ENCODE peak calls at places on chromosomes 1 and 21, in five cellular contexts. V is GM23338, N is hepatocyte, T is HCT116, M is PC-3. O is an unnamed sample. For H3K9me2, the result is how much of the 10 kb centered on the place peaks cover.

GRCh38 chr1:94025383-94026340 is 95.3 kb downstream of the ABCA4 start:
- DNase-seq in T (peak), V (peak), M (peak), N (peak), O (peak)

GRCh38 chr1:175206687-175207086 is 14.1 kb upstream of the KIAA0040 start:
- DNase-seq in M (peak), T (no peak), V (no peak), N (no peak), O (no peak)

GRCh38 chr1:98371767-98372166 is 289.8 kb upstream of the SNX7 start:
- DNase-seq in T (no peak), V (no peak), M (no peak), N (no peak), O (no peak)

GRCh38 chr1:209768354-209768774 is 12.5 kb downstream of the TRAF3IP3 start:
- DNase-seq in N (no peak), T (no peak), M (no peak), V (no peak), O (no peak)

GRCh38 chr1:50570064-50570463 is 146.8 kb upstream of the DMRTA2 start:
- DNase-seq in M (peak), T (no peak), N (peak), V (no peak), O (no peak)

GRCh38 chr1:50705041-50705440 is 255.0 kb downstream of the FAF1 start:
- DNase-seq in V (no peak), T (no peak), M (no peak), N (no peak), O (no peak)

GRCh38 chr1:21329209-21329844 is 39.1 kb upstream of the ECE1 start:
- DNase-seq in M (peak), V (peak), N (peak), T (peak), O (no peak)

GRCh38 chr1:189874715-189875440 is 602.8 kb downstream of the BRINP3 start:
- DNase-seq in T (no peak), V (no peak), M (no peak), N (no peak), O (no peak)

GRCh38 chr1:109654519-109654918 is 1.4 kb upstream of the GSTM4 start:
- DNase-seq in V (no peak), M (no peak), T (no peak), N (no peak), O (no peak)

GRCh38 chr1:44881011-44881632 is 38.1 kb upstream of the PTCH2 start:
- DNase-seq in M (peak), T (no peak), V (no peak), N (no peak), O (peak)

GRCh38 chr1:162218546-162218945 is 149.1 kb downstream of the NOS1AP start:
- DNase-seq in M (no peak), T (no peak), N (no peak), V (no peak), O (no peak)

GRCh38 chr1:154751690-154752089 is 118.4 kb downstream of the KCNN3 start:
- DNase-seq in M (no peak), V (no peak), N (peak), T (no peak), O (peak)

GRCh38 chr21:29501451-29501850 is 202.7 kb downstream of the BACH1 start:
- DNase-seq in T (no peak), M (peak), N (no peak), V (no peak), O (peak)

GRCh38 chr1:107559881-107560280 is 405.1 kb downstream of the VAV3 start:
- DNase-seq in N (no peak), M (peak), V (no peak), T (no peak), O (peak)

GRCh38 chr1:100213141-100213540 is 35.1 kb upstream of the LRRC39 start:
- DNase-seq in N (no peak), M (no peak), V (peak), T (no peak), O (no peak)

GRCh38 chr1:161007369-161007768 is 13.6 kb downstream of the F11R start:
- DNase-seq in N (no peak), T (no peak), V (no peak), M (no peak), O (no peak)

GRCh38 chr1:150550222-150551048 is 1.2 kb downstream of the ADAMTSL4 start:
- DNase-seq in T (no peak), M (no peak), N (peak), V (peak), O (peak)

GRCh38 chr21:37045556-37045955 is 27.3 kb downstream of the PIGP start:
- DNase-seq in T (no peak), V (no peak), M (no peak), N (no peak), O (no peak)

DNA sequence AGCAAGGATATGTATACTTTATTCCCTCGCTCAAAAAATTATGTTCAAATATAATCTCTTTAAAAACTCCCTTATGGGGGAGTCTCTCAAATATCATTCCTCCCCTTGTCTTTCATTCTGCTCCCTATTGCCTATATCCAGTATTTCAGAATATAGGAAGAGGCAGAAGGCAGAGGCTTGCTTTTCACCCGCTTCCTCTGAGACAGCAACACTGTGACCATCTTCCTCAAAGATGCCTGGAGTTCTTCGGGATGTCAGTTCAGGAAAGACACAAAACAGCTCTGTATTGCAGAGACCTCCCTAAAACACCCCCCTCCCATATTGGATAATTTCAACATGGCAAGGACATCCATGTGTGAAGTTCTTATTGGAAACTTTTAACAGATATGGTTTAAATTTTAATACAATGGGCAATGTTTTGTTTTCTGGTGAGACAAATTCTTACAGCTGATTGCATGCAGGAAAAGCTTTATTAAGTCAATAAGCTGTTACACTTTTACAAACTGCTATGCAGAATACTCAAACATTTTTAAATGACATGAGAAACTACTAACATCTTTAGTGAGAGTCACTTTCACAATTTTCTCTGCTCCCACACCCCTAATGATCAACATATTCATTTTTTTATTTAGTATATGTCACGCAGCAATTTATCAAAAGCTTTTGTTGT is 4.8 kb downstream of the DIRAS3 start:
- DNase-seq in T (no peak), M (no peak), N (no peak), V (no peak), O (no peak)
- H3K4me2 ChIP-seq in T (no peak), M (no peak), N (no peak), V (no peak), O (no peak)

DNA sequence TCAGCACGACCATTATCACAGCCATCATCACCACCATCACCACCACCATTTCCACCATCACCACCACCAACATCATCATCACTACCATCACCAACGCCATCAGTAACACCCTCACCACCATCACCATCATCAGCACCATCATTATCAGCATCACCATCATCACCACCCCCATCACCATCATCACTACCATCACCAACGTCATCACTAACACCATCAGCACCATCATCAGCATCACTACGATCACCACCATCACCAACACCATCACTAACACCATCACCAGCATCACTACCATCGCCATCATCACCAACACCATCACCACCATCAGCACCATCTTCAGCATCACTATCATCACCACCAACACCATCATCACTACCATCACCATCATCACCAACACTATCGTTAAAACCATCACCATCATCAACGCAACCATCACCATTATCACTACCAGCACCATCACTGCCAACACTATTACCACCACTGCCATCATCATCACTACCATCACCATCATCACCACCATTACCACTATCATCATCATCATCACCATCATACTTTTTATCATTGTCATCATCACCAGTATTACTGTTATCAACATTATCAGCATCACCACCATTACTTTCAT is 1.3 kb downstream of the TAS1R2 start:
- DNase-seq in N (no peak), M (no peak), V (no peak), T (no peak), O (no peak)
- H3K9me2 ChIP-seq in N (under half), M (under half), V (under half), T (under half), O (under half)

GRCh38 chr1:87236585-87236984 is 92.1 kb upstream of the LMO4 start:
- DNase-seq in V (no peak), M (no peak), N (no peak), T (no peak), O (peak)
- H3K4me2 ChIP-seq in V (no peak), M (no peak), N (no peak), T (no peak), O (no peak)

DNA sequence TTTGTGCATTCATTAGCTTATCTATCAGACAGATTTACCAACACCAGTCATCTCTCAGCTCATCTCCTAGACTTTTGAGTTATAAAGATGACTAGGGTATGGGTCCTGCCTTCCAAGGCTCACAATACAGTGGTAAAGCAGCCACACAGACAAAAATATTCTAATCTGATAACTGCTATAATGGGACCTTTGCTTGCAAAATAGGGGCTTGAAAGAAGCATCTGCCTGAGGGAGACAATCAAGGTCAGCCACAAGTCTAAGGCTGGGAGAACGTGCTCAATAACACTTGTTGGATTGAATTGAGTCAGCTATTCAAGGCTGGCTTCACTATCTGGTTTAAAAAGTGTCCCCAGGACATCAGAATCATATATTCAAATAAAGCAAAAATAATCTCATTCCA is 1.4 kb upstream of the PAPPA2 start:
- DNase-seq in M (no peak), V (no peak), T (no peak), N (no peak), O (no peak)
- H3K9me2 ChIP-seq in M (under half), V (under half), T (under half), N (under half), O (under half)

GRCh38 chr1:218377143-218377660 is 32.1 kb downstream of the TGFB2 start:
- DNase-seq in M (peak), T (peak), V (no peak), N (no peak), O (peak)

GRCh38 chr1:218376722-218377121 is 31.6 kb downstream of the TGFB2 start:
- DNase-seq in T (no peak), M (peak), N (no peak), V (no peak), O (no peak)

GRCh38 chr1:218374401-218374848 is 29.3 kb downstream of the TGFB2 start:
- DNase-seq in T (no peak), M (peak), V (no peak), N (no peak), O (peak)

GRCh38 chr1:218371927-218372672 is 27.0 kb downstream of the TGFB2 start:
- DNase-seq in V (no peak), M (no peak), N (no peak), T (no peak), O (peak)

DNA sequence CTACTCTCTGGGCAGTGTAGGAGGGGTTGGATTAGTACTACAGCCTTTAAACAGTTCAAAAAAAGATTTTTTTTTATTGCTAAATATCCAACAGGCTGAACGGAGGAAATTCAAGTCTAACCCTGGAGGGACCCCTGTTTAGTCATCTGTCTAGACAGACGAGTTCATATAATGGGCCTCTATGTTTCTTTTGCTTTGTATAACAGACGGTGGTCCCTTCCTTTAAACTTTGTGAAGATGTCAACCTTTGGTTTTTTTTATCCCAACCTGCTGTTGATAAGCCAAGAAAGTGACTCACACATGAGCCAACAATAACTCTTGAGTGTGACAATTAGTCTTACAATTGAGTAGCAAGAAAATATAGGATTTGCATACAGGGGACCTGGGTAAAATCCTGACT is 29.8 kb downstream of the TGFB2 start:
- DNase-seq in T (no peak), V (no peak), N (no peak), M (peak), O (peak)
- H3K4me2 ChIP-seq in T (peak), V (no peak), N (no peak), M (peak), O (no peak)

GRCh38 chr1:30283199-30283962 is 440.0 kb downstream of the MATN1 start:
- DNase-seq in T (no peak), M (no peak), V (no peak), N (no peak), O (no peak)

GRCh38 chr1:30284226-30284625 is 439.2 kb downstream of the MATN1 start:
- DNase-seq in M (no peak), N (no peak), T (no peak), V (no peak), O (no peak)

GRCh38 chr1:30286241-30286983 is 437.0 kb downstream of the MATN1 start:
- DNase-seq in M (no peak), T (no peak), N (no peak), V (no peak), O (no peak)

GRCh38 chr1:30285461-30286050 is 437.8 kb downstream of the MATN1 start:
- DNase-seq in T (no peak), V (no peak), N (no peak), M (no peak), O (no peak)

DNA sequence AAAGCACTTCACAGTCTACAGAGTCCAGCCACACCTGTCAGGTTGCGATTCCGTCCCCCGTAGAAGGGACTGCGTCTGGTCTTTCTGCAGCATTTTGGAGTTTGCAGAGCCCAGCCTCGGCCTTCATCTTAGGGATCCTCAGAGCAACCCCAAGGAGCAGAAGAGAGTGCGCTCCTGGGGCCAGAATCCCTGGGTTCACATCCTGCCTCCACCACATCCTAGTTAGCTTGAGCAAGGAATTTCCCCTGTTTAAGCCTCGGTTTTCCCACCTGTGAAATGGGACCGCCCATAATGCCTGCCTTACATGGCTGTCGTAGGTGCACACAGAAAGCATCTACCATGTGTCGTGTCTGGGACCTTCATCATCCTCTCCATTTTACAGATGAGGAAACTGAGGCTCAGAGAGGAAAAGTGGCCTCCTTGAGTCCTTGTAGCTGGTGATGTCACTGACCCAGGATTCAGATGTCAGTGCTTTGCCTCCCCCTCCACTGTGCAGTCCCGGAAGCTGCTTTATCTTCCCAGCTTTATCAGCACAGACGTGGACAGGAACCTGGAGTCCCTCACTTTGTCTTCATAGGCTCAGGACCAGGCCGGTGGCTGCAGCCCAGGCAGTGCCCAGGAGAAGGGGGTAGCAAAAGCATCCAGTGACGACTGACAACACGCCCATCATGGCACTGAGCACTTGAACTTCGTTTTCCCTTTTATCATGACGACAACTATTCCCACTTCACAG is 438.5 kb downstream of the MATN1 start:
- DNase-seq in T (no peak), M (no peak), V (no peak), N (no peak), O (no peak)
- H3K9me2 ChIP-seq in T (under half), M (under half), V (under half), N (under half), O (under half)

O was measured in GM23248.